ENCODE peak calls at places on chromosomes 7 and 10, in five cellular contexts. S is tibial artery, T is NCI-H1436 treated with DMSO at 0.1 percent for 48 hours, C is kidney tubule cell, B is amniotic stem cell. D is an unnamed sample.

GRCh38 chr7:2894118-2894940 is 50.2 kb upstream of the GNA12 start:
- DNase-seq in T (no peak), B (no peak), C (no peak), S (no peak), D (no peak)

GRCh38 chr7:39342763-39343162 is 223.4 kb upstream of the YAE1 start:
- DNase-seq in T (no peak), S (no peak), B (no peak), C (no peak), D (no peak)

GRCh38 chr10:47277352-47278151 is 22.4 kb upstream of the GDF10 start:
- DNase-seq in B (no peak), C (no peak), S (no peak), T (no peak), D (no peak)

GRCh38 chr7:97004931-97005763 is at the start of gene DLX6:
- DNase-seq in S (no peak), B (peak), C (no peak), T (peak), D (no peak)

GRCh38 chr10:121926669-121927360 is 1.0 kb downstream of the ATE1 start:
- DNase-seq in B (no peak), C (peak), T (no peak), S (no peak), D (no peak)

GRCh38 chr7:87797798-87798403 is 78.3 kb downstream of the SLC25A40 start:
- DNase-seq in S (no peak), B (peak), C (peak), T (no peak), D (peak)

GRCh38 chr10:63286340-63286739 is 153.2 kb downstream of the NRBF2 start:
- DNase-seq in S (no peak), C (peak), T (no peak), B (no peak), D (no peak)

GRCh38 chr7:7486362-7486761 is 49.3 kb downstream of the COL28A1 start:
- DNase-seq in T (no peak), S (no peak), C (no peak), B (no peak), D (no peak)

GRCh38 chr7:123230147-123230546 is 30.4 kb upstream of the SLC13A1 start:
- DNase-seq in T (no peak), B (no peak), S (no peak), C (no peak), D (no peak)

GRCh38 chr7:1670894-1671875 is 1.1 kb downstream of the ELFN1 start:
- DNase-seq in T (no peak), S (peak), C (no peak), B (no peak), D (no peak)

GRCh38 chr10:101875068-101875688 is 31.6 kb upstream of the KCNIP2 start:
- DNase-seq in B (no peak), S (no peak), C (no peak), T (no peak), D (no peak)

GRCh38 chr10:131233611-131234258 is 77.8 kb downstream of the TCERG1L start:
- DNase-seq in T (no peak), C (no peak), S (no peak), B (no peak), D (no peak)

GRCh38 chr10:43683451-43684197 is 34.9 kb upstream of the ZNF32 start:
- DNase-seq in C (no peak), S (no peak), B (no peak), T (no peak), D (no peak)

GRCh38 chr10:25112016-25112415 is 62.8 kb upstream of the GPR158 start:
- DNase-seq in T (no peak), S (no peak), C (no peak), B (no peak), D (no peak)

GRCh38 chr7:133670250-133670649 is 417.4 kb downstream of the EXOC4 start:
- DNase-seq in T (no peak), C (no peak), B (no peak), S (no peak), D (no peak)

GRCh38 chr7:20440472-20441105 is 109.9 kb downstream of the ITGB8 start:
- DNase-seq in T (no peak), S (no peak), C (peak), B (no peak), D (no peak)

GRCh38 chr7:81751619-81752317 is 18.1 kb downstream of the HGF start:
- DNase-seq in T (no peak), S (no peak), C (no peak), B (no peak), D (no peak)

GRCh38 chr7:141014091-141014490 is 661 bp downstream of the MRPS33 start:
- DNase-seq in B (peak), C (peak), S (no peak), T (no peak), D (no peak)

GRCh38 chr7:140084142-140084655 is 21.4 kb upstream of the PARP12 start:
- DNase-seq in C (no peak), S (no peak), T (no peak), B (no peak), D (no peak)

GRCh38 chr7:117169907-117170306 is 153.0 kb downstream of the WNT2 start:
- DNase-seq in T (no peak), B (no peak), S (no peak), C (peak), D (no peak)

GRCh38 chr10:81724431-81724830 is 150.6 kb upstream of the NRG3 start:
- DNase-seq in C (no peak), B (no peak), T (no peak), S (no peak), D (no peak)

GRCh38 chr7:28076421-28077163 is 104.0 kb downstream of the JAZF1 start:
- DNase-seq in C (no peak), B (no peak), T (no peak), S (no peak), D (no peak)

GRCh38 chr10:22610595-22610994 is 103.8 kb downstream of the PIP4K2A start:
- DNase-seq in T (no peak), C (no peak), S (no peak), B (no peak), D (no peak)

GRCh38 chr7:147915781-147916180 is 674.8 kb upstream of the C7orf33 start:
- DNase-seq in T (no peak), C (no peak), S (no peak), B (no peak), D (no peak)

GRCh38 chr10:50625663-50626062 is 1.9 kb upstream of the SGMS1 start:
- DNase-seq in C (no peak), S (no peak), T (no peak), B (no peak), D (no peak)

GRCh38 chr10:60572511-60573194 is 183.0 kb upstream of the ANK3 start:
- DNase-seq in S (no peak), B (no peak), T (no peak), C (peak), D (no peak)

GRCh38 chr10:98087309-98087708 is 47.1 kb upstream of the R3HCC1L start:
- DNase-seq in S (no peak), C (no peak), B (no peak), T (no peak), D (no peak)

GRCh38 chr7:130273863-130274262 is 7.2 kb downstream of the CPA2 start:
- DNase-seq in S (peak), C (no peak), B (no peak), T (no peak), D (peak)

GRCh38 chr10:127440371-127440770 is 108.7 kb upstream of the NPS start:
- DNase-seq in S (no peak), T (no peak), C (no peak), B (no peak), D (no peak)

GRCh38 chr7:129115676-129116075 is 28.8 kb upstream of the TSPAN33 start:
- DNase-seq in T (no peak), B (no peak), C (no peak), S (no peak), D (no peak)

GRCh38 chr10:43252785-43253341 is 14.0 kb downstream of the RASGEF1A start:
- DNase-seq in B (no peak), C (no peak), T (no peak), S (peak), D (peak)

GRCh38 chr10:134743-135600 is at the start of gene ZMYND11:
- DNase-seq in S (peak), T (no peak), B (peak), C (peak), D (peak)

GRCh38 chr10:29389935-29390334 is 101.1 kb downstream of the LYZL1 start:
- DNase-seq in T (no peak), C (peak), S (no peak), B (no peak), D (no peak)

GRCh38 chr10:131694963-131695813 is 205.6 kb upstream of the PPP2R2D start:
- DNase-seq in T (no peak), B (no peak), S (no peak), C (no peak), D (no peak)

GRCh38 chr7:151281686-151282085 is 33.2 kb upstream of the SMARCD3 start:
- DNase-seq in C (no peak), B (no peak), S (no peak), T (no peak), D (no peak)

D was measured in tibial nerve.